ENCODE peak calls at places on chromosomes 7 and 10, in seven cellular contexts. D is Ammon's horn; E is GM23248; I is CD4-positive, CD25-positive, alpha-beta regulatory T cell; U is epithelial cell of proximal tubule; T is progenitor cell of endocrine pancreas; X is CD4-positive, alpha-beta memory T cell. W is an unnamed sample.
A peak's percentile ranks its signal among the peaks of the same experiment; 100 is the strongest.

GRCh38 chr10:21692909-21693308 is 158.9 kb downstream of the MLLT10 start:
- DNase-seq in D (no peak), E (no peak), I (no peak), U (no peak), T (no peak), X (no peak), W (no peak)

GRCh38 chr7:20114463-20114862 is 102.7 kb downstream of the MACC1 start:
- DNase-seq in D (peak; percentile 63), E (peak; percentile 47), I (no peak), U (no peak), T (no peak), X (no peak), W (no peak)

GRCh38 chr7:70093496-70093895 is 495.2 kb downstream of the AUTS2 start:
- DNase-seq in D (no peak), E (peak; percentile 8), I (no peak), U (peak; percentile 2), T (no peak), X (no peak), W (no peak)

GRCh38 chr10:5613481-5613880 is 52.9 kb downstream of the ASB13 start:
- DNase-seq in D (no peak), E (no peak), I (no peak), U (no peak), T (no peak), X (no peak), W (no peak)

GRCh38 chr7:144027974-144028373 is 20.8 kb upstream of the OR2A5 start:
- DNase-seq in D (no peak), E (peak; percentile 46), I (no peak), U (no peak), T (no peak), X (no peak), W (no peak)

GRCh38 chr7:27745064-27745583 is 5.2 kb downstream of the TAX1BP1 start:
- DNase-seq in D (peak; percentile 14), E (peak; percentile 86), I (peak; percentile 5), U (peak; percentile 46), T (no peak), X (no peak), W (peak; percentile 42)

GRCh38 chr10:44384601-44385422 is at the start of gene CXCL12:
- DNase-seq in D (no peak), E (peak; percentile 78), I (no peak), U (no peak), T (peak; percentile 25), X (no peak), W (peak; percentile 18)

GRCh38 chr7:32890553-32891045 is 961 bp downstream of the KBTBD2 start:
- DNase-seq in D (peak; percentile 61), E (peak; percentile 87), I (peak; percentile 79), U (no peak), T (no peak), X (peak; percentile 84), W (peak; percentile 70)

GRCh38 chr10:3295501-3296005 is 123.0 kb upstream of the PITRM1 start:
- DNase-seq in D (no peak), E (no peak), I (no peak), U (no peak), T (no peak), X (no peak), W (no peak)

GRCh38 chr7:108403597-108404217 is 52.5 kb downstream of the NRCAM start:
- DNase-seq in D (no peak), E (no peak), I (no peak), U (no peak), T (no peak), X (no peak), W (no peak)

GRCh38 chr10:34723746-34724145 is 91.3 kb downstream of the PARD3 start:
- DNase-seq in D (peak; percentile 74), E (peak; percentile 86), I (no peak), U (no peak), T (no peak), X (no peak), W (peak; percentile 81)

GRCh38 chr10:110083884-110084283 is 76.1 kb downstream of the ADD3 start:
- DNase-seq in D (no peak), E (peak; percentile 67), I (no peak), U (peak; percentile 51), T (no peak), X (no peak), W (no peak)

GRCh38 chr10:88114368-88114767 is 250.9 kb downstream of the PTEN start:
- DNase-seq in D (peak; percentile 50), E (peak; percentile 35), I (peak; percentile 22), U (no peak), T (no peak), X (no peak), W (no peak)

GRCh38 chr10:35236739-35237138 is 99.6 kb upstream of the CCNY start:
- DNase-seq in D (no peak), E (no peak), I (no peak), U (no peak), T (no peak), X (no peak), W (no peak)

GRCh38 chr10:121949473-121949872 is 21.6 kb upstream of the ATE1 start:
- DNase-seq in D (no peak), E (no peak), I (no peak), U (no peak), T (no peak), X (no peak), W (no peak)

GRCh38 chr7:96093435-96093834 is 228.5 kb downstream of the SLC25A13 start:
- DNase-seq in D (peak; percentile 17), E (peak; percentile 93), I (no peak), U (peak; percentile 78), T (no peak), X (no peak), W (peak; percentile 37)

GRCh38 chr10:87594864-87595263 is 64.8 kb upstream of the PAPSS2 start:
- DNase-seq in D (no peak), E (no peak), I (no peak), U (no peak), T (no peak), X (no peak), W (peak; percentile 61)

GRCh38 chr7:87475359-87476178 is at the start of gene ABCB4:
- DNase-seq in D (no peak), E (peak; percentile 41), I (no peak), U (no peak), T (peak; percentile 13), X (no peak), W (peak; percentile 28)

GRCh38 chr7:92652536-92652935 is 62.3 kb upstream of the FAM133B start:
- DNase-seq in D (no peak), E (no peak), I (no peak), U (no peak), T (no peak), X (no peak), W (no peak)

GRCh38 chr7:18437086-18437485 is 58.5 kb upstream of the HDAC9 start:
- DNase-seq in D (no peak), E (no peak), I (no peak), U (no peak), T (no peak), X (no peak), W (peak; percentile 49)

GRCh38 chr10:79331709-79332108 is 15.6 kb upstream of the PPIF start:
- DNase-seq in D (no peak), E (peak; percentile 95), I (peak; percentile 28), U (no peak), T (no peak), X (peak; percentile 93), W (peak; percentile 77)

GRCh38 chr7:98294326-98294725 is 12.8 kb downstream of the BRI3 start:
- DNase-seq in D (no peak), E (no peak), I (no peak), U (no peak), T (no peak), X (peak; percentile 5), W (peak; percentile 44)

GRCh38 chr7:156519070-156519469 is 121.5 kb upstream of the RNF32 start:
- DNase-seq in D (no peak), E (no peak), I (no peak), U (no peak), T (no peak), X (no peak), W (no peak)

GRCh38 chr10:34622914-34623313 is 192.2 kb downstream of the PARD3 start:
- DNase-seq in D (no peak), E (no peak), I (no peak), U (no peak), T (no peak), X (no peak), W (no peak)

GRCh38 chr7:43491984-43492383 is 90.9 kb upstream of the STK17A start:
- DNase-seq in D (no peak), E (peak; percentile 90), I (no peak), U (peak; percentile 30), T (no peak), X (no peak), W (peak; percentile 82)

GRCh38 chr7:104272767-104273384 is 55.5 kb upstream of the LHFPL3 start:
- DNase-seq in D (peak; percentile 64), E (peak; percentile 60), I (no peak), U (no peak), T (no peak), X (no peak), W (peak; percentile 44)

GRCh38 chr7:42911482-42912447 is at the start of gene C7orf25:
- DNase-seq in D (peak; percentile 98), E (peak; percentile 97), I (peak; percentile 94), U (peak; percentile 30), T (peak; percentile 97), X (peak; percentile 96), W (peak; percentile 97)

GRCh38 chr7:16999541-17000266 is 117.9 kb upstream of the AGR3 start:
- DNase-seq in D (no peak), E (no peak), I (no peak), U (no peak), T (no peak), X (no peak), W (no peak)

GRCh38 chr10:132360766-132361447 is 28.9 kb downstream of the LRRC27 start:
- DNase-seq in D (no peak), E (peak; percentile 27), I (no peak), U (no peak), T (no peak), X (no peak), W (no peak)

GRCh38 chr7:65896279-65896678 is 23.4 kb downstream of the VKORC1L1 start:
- DNase-seq in D (no peak), E (no peak), I (no peak), U (no peak), T (no peak), X (no peak), W (no peak)

GRCh38 chr10:49650724-49651034 is 28.8 kb upstream of the C10orf53 start:
- DNase-seq in D (no peak), E (no peak), I (no peak), U (no peak), T (no peak), X (no peak), W (no peak)

GRCh38 chr10:91412688-91413087 is 2.5 kb downstream of the HECTD2 start:
- DNase-seq in D (no peak), E (no peak), I (no peak), U (no peak), T (no peak), X (no peak), W (no peak)

GRCh38 chr7:69638674-69639073 is 40.4 kb downstream of the AUTS2 start:
- DNase-seq in D (no peak), E (no peak), I (no peak), U (no peak), T (no peak), X (no peak), W (no peak)

GRCh38 chr10:103493362-103493871 is at the start of gene NEURL1:
- DNase-seq in D (peak; percentile 36), E (peak; percentile 60), I (no peak), U (no peak), T (no peak), X (peak; percentile 59), W (peak; percentile 52)

GRCh38 chr7:85614684-85615083 is 427.8 kb upstream of the SEMA3D start:
- DNase-seq in D (no peak), E (no peak), I (no peak), U (no peak), T (no peak), X (no peak), W (no peak)

GRCh38 chr7:113548137-113548536 is 370.7 kb downstream of the PPP1R3A start:
- DNase-seq in D (no peak), E (no peak), I (no peak), U (peak; percentile 50), T (no peak), X (no peak), W (no peak)

GRCh38 chr10:55979203-55979602 is 381.9 kb downstream of the ZWINT start:
- DNase-seq in D (no peak), E (no peak), I (no peak), U (no peak), T (no peak), X (no peak), W (no peak)

GRCh38 chr10:54947605-54948004 is 146.6 kb upstream of the PCDH15 start:
- DNase-seq in D (no peak), E (no peak), I (no peak), U (no peak), T (no peak), X (no peak), W (no peak)